ENCODE peak calls at places on chromosomes 13 and 19, in five cellular contexts. N, D, C, A and M are unnamed samples.

GRCh38 chr13:41577437-41577836 is 120.1 kb downstream of the RGCC start:
- DNase-seq in A (no peak), N (no peak), C (no peak), D (no peak), M (no peak)

GRCh38 chr19:30227071-30227621 is 145.0 kb upstream of the ZNF536 start:
- DNase-seq in C (no peak), A (no peak), D (no peak), N (no peak), M (peak; percentile 63)

GRCh38 chr19:47022140-47022536 is 2.5 kb downstream of the NPAS1 start:
- DNase-seq in D (no peak), N (no peak), C (no peak), A (no peak), M (no peak)

GRCh38 chr13:110197471-110197870 is 109.5 kb downstream of the COL4A1 start:
- DNase-seq in C (no peak), D (no peak), N (no peak), A (no peak), M (no peak)

GRCh38 chr19:58558623-58559274 is 338 bp upstream of the UBE2M start:
- DNase-seq in D (peak; percentile 95), N (peak; percentile 80), C (peak; percentile 95), A (peak; percentile 97), M (peak; percentile 99)

GRCh38 chr19:48795855-48796142 is 15.0 kb downstream of the BCAT2 start:
- DNase-seq in D (no peak), A (no peak), N (peak; percentile 10), C (no peak), M (no peak)

GRCh38 chr13:39056018-39056417 is 17.8 kb downstream of the NHLRC3 start:
- DNase-seq in A (no peak), N (no peak), D (no peak), C (no peak), M (no peak)

GRCh38 chr19:1055886-1056620 is 10.9 kb upstream of the ARHGAP45 start:
- DNase-seq in N (no peak), C (no peak), A (no peak), D (no peak), M (no peak)

GRCh38 chr13:108322206-108322824 is 52.8 kb downstream of the TNFSF13B start:
- DNase-seq in N (peak; percentile 22), D (peak; percentile 9), A (no peak), C (peak; percentile 23), M (peak; percentile 70)

GRCh38 chr19:16100524-16100923 is 11.2 kb upstream of the RAB8A start:
- DNase-seq in D (no peak), A (no peak), C (no peak), N (no peak), M (no peak)

GRCh38 chr19:6501740-6502648 is at the start of gene TUBB4A:
- DNase-seq in D (no peak), A (no peak), N (peak; percentile 86), C (no peak), M (peak; percentile 62)

GRCh38 chr19:19165396-19165795 is 4.7 kb downstream of the MEF2B start:
- DNase-seq in N (no peak), C (no peak), A (no peak), D (no peak), M (no peak)

GRCh38 chr19:19169236-19170052 is 619 bp downstream of the MEF2B start:
- DNase-seq in D (no peak), N (no peak), C (no peak), A (no peak), M (no peak)

GRCh38 chr19:19171110-19171672 is 1.1 kb upstream of the MEF2B start:
- DNase-seq in A (no peak), N (no peak), D (no peak), C (no peak), M (no peak)

GRCh38 chr19:19170053-19170945 is at the start of gene MEF2B:
- DNase-seq in N (peak; percentile 98), D (no peak), A (peak; percentile 59), C (peak; percentile 80), M (peak; percentile 97)

GRCh38 chr19:19167612-19168011 is 2.5 kb downstream of the MEF2B start:
- DNase-seq in N (no peak), C (no peak), D (no peak), A (no peak), M (no peak)
- H3K4me3 ChIP-seq in N (no peak overlapping the region), C (no peak overlapping the region), D (peak overlapping the region; percentile 9), A (no peak overlapping the region), M (no peak overlapping the region)

DNA sequence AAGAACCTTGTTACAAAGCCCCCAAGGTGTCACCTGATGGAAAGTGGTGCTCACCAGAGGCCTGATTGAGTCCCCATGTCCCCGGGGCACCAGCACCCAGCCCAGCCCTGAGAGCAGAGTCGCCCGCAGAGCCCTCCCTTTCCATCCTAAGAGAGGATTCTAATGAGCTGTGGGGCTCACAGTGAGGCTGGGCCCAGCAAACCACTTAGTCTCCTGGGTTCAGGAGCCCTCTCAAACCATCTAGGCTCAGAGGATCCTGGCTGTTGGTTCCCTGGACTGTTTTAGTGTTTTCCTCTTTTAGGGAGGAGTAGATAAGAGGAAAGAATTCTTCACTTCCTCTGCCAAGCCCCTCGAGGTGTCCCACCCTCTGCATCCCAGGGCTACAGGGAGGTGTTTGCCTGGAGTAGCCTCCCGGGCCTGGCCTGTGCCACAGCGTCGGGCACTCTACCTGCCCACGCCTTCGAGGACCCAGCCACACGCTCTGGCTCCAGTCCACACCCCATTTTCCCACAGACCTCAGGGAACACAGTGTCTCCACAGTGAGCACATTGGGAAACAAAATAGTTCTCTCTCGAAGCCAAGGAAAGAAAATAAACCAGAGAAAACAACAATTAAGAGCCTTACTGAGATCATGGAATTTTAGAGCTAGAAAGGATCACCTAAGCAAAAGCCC is 34.4 kb downstream of the DHRS12 start:
- DNase-seq in N (no peak), C (no peak), A (no peak), D (no peak), M (no peak)
- TF ChIP-seq CREB1 in N (no peak), C (no peak), A (no peak), D (no peak), M (no peak)

DNA sequence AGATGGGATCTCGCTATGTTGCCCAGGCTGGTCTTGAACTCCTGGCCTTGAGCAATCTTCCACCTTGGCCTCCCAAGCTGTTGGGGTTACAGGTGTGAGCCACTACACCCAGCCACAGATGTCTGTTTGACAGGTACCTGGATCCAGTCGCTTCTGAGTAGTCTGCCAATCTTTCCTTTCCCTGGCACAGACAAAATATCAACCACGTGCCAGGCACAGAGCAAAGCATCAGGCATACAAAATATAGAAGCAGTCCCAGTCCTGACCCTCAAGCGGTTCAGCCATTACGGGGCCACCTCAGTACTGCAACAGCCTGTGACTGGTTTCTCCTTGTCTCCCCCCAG is 3.8 kb downstream of the ELAVL1 start:
- DNase-seq in C (no peak), D (no peak), N (no peak), A (no peak), M (no peak)
- H3K27ac ChIP-seq in C (peak overlapping the region; percentile 49), D (peak overlapping the region; percentile 79), N (peak overlapping the region; percentile 79), A (no peak overlapping the region), M (peak overlapping the region; percentile 87)

DNA sequence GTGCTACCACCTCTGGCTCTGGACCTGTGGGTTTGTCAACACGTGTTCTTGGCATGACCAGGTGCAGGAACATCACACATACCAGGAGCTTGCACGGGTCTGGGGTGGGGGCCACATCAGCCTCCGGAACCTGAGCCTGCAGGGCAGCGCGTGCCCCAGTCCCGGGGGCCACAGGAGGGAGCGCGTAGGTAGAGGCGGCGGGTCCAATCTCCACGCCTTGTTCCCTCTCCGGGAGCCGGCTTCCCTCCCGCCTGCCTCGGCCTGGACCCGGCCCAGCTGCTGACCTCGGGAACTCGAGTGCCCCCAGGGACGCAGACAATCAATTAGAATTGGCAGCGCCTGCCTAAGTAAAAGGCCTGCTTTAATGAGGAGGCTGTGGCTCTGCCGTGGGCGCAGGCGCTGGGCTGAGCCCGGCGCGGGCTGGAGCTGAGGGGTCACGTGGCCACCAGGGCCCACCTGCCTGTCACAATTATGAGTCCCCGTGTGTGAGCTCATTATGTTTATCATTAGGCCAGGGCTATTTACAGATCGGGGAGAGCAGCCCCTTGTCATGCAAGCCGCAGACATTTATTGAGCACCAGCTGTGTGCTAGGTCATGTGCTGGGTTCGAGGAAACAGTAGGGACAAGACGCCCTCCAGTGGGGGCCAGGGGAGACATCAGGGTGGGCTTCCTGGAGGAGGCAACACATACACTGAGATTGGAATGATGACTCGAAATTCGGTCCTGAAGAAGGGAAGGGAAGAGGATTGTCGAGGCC is 32.2 kb upstream of the TNFAIP8L1 start:
- DNase-seq in N (peak; percentile 55), D (no peak), C (no peak), A (no peak), M (peak; percentile 78)
- H3K4me3 ChIP-seq in N (no peak overlapping the region), D (no peak overlapping the region), C (peak overlapping the region; percentile 55), A (peak overlapping the region; percentile 47), M (peak overlapping the region; percentile 55)

DNA sequence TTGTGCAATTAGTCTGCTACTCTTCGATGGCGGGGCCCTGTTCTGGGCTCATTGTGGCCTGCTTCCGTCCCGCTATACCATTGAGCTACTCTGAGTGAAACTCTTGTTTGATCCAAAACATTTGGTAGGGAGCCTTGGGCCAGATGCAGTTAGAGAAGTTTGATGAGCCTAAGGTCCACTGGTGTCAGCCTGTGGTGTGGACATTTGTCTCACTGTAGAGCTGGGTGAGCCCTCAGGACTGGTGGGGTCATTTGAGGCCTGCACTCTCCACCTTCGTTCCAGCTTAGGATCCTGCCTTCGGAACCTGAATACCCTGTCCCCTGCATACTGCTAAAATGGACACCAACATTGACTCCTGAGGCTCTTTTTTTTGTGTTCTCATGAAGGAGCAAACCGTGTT is 6.9 kb downstream of the UBAC2 start:
- DNase-seq in D (no peak), C (no peak), N (no peak), A (no peak), M (no peak)
- TF ChIP-seq CREB1 in D (no peak), C (no peak), N (no peak), A (no peak), M (no peak)

DNA sequence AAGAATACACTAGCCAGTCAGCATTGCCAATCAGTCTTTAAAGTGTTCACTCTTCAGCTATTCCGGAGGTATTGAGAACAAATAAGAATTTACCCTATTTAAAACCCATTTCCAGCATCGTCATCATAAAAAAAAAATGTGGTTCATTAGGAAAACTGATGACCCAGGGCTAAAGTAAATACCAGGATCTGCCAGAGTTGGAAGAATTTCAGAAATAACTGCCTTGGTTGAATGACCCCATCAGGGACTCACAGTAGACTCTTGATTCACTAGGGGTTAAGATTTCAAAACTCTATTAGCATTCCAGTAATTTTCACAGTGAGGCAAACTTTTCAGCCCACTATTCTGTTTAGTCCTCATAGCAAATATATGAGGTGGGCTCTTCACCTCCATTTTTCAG is 377.0 kb downstream of the ITGBL1 start:
- DNase-seq in A (no peak), N (no peak), C (no peak), D (no peak), M (no peak)
- H3K27ac ChIP-seq in A (no peak overlapping the region), N (no peak overlapping the region), C (no peak overlapping the region), D (no peak overlapping the region), M (no peak overlapping the region)

DNA sequence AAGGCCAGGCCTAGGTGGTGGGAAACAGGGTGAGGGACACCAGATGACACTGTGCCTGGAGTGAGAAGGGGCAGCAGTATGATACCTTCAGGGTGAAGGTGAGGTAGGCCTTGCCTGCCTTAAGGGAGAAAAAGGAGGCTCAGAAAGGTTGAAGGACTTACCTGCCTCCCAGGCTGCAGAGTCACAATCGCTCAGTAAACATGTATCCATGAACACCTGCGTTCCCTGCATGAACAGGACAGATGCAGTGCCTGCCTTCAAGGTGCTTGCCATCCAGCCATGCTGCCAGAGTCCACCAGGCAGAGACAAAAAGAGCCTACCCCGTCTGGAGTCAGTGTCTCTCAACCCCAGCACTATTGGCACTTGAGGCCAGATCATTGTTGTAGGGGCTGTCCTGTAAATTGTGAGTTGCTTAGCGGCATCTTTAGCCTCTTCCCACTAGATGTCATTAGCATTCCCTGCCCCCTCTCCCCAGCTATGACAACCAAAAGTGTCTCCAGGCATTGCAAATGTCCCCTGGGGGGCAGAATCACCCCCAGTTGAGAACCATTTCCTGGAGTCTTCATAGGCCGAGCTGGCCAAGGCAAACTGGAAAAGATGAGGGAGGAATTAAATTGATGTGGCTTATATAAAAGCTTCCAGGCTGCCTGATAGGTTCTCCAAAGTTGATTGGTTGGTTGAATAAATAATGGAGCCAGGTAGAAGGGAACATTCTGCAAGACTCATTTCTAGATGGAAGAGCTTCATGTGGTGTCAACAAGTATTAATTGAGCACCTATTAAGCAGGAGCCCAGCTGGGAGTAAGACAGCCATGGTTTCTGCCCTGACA is 1.7 kb downstream of the MAP3K10 start:
- DNase-seq in D (no peak), A (no peak), C (no peak), N (peak; percentile 2), M (peak; percentile 19)
- H3K4me3 ChIP-seq in D (peak overlapping the region; percentile 84), A (peak overlapping the region; percentile 98), C (peak overlapping the region; percentile 87), N (no peak overlapping the region), M (peak overlapping the region; percentile 99)